ENCODE peak calls at places on chromosomes 3 and 15, in ten cellular contexts. One of them, this sample, is unnamed.

GRCh38 chr15:91795281-91795680 is 58.2 kb upstream of the SLCO3A1 start:
- DNase-seq in effector memory CD4-positive, alpha-beta T cell: no peak
- DNase-seq in heart right ventricle: no peak
- DNase-seq in adrenal gland: no peak
- DNase-seq in lower lobe of right lung: no peak
- DNase-seq in mesendoderm: no peak
- DNase-seq in OCI-LY7: no peak
- DNase-seq in CD8-positive, alpha-beta memory T cell: no peak
- DNase-seq in body of pancreas: no peak
- DNase-seq in A549: no peak
- DNase-seq in this sample: no peak

GRCh38 chr3:14473411-14473891 is 66.7 kb downstream of the GRIP2 start:
- DNase-seq in lower lobe of right lung: no peak
- DNase-seq in adrenal gland: no peak
- DNase-seq in heart right ventricle: no peak
- DNase-seq in CD8-positive, alpha-beta memory T cell: no peak
- DNase-seq in OCI-LY7: no peak
- DNase-seq in mesendoderm: no peak
- DNase-seq in A549: no peak
- DNase-seq in effector memory CD4-positive, alpha-beta T cell: no peak
- DNase-seq in body of pancreas: no peak
- DNase-seq in this sample: no peak

GRCh38 chr3:109257269-109257668 is 59.0 kb downstream of the DPPA2 start:
- DNase-seq in A549: no peak
- DNase-seq in lower lobe of right lung: no peak
- DNase-seq in CD8-positive, alpha-beta memory T cell: no peak
- DNase-seq in body of pancreas: no peak
- DNase-seq in mesendoderm: no peak
- DNase-seq in OCI-LY7: no peak
- DNase-seq in adrenal gland: no peak
- DNase-seq in effector memory CD4-positive, alpha-beta T cell: no peak
- DNase-seq in heart right ventricle: no peak
- DNase-seq in this sample: no peak

GRCh38 chr15:44780608-44781007 is 44.3 kb downstream of the TRIM69 start:
- DNase-seq in adrenal gland: no peak
- DNase-seq in heart right ventricle: no peak
- DNase-seq in OCI-LY7: no peak
- DNase-seq in lower lobe of right lung: no peak
- DNase-seq in CD8-positive, alpha-beta memory T cell: no peak
- DNase-seq in mesendoderm: no peak
- DNase-seq in A549: no peak
- DNase-seq in effector memory CD4-positive, alpha-beta T cell: no peak
- DNase-seq in body of pancreas: no peak
- DNase-seq in this sample: no peak

GRCh38 chr3:99651561-99651960 is 13.2 kb downstream of the COL8A1 start:
- DNase-seq in heart right ventricle: no peak
- DNase-seq in OCI-LY7: no peak
- DNase-seq in lower lobe of right lung: no peak
- DNase-seq in mesendoderm: no peak
- DNase-seq in CD8-positive, alpha-beta memory T cell: no peak
- DNase-seq in adrenal gland: peak
- DNase-seq in body of pancreas: no peak
- DNase-seq in effector memory CD4-positive, alpha-beta T cell: no peak
- DNase-seq in A549: no peak
- DNase-seq in this sample: no peak

GRCh38 chr3:129911261-129911861 is 17.9 kb upstream of the TMCC1 start:
- DNase-seq in OCI-LY7: no peak
- DNase-seq in lower lobe of right lung: no peak
- DNase-seq in adrenal gland: no peak
- DNase-seq in body of pancreas: no peak
- DNase-seq in effector memory CD4-positive, alpha-beta T cell: no peak
- DNase-seq in A549: no peak
- DNase-seq in mesendoderm: no peak
- DNase-seq in heart right ventricle: no peak
- DNase-seq in CD8-positive, alpha-beta memory T cell: no peak
- DNase-seq in this sample: no peak

GRCh38 chr15:100733786-100734185 is 131.4 kb downstream of the ASB7 start:
- DNase-seq in mesendoderm: no peak
- DNase-seq in OCI-LY7: no peak
- DNase-seq in effector memory CD4-positive, alpha-beta T cell: no peak
- DNase-seq in heart right ventricle: no peak
- DNase-seq in adrenal gland: no peak
- DNase-seq in CD8-positive, alpha-beta memory T cell: no peak
- DNase-seq in lower lobe of right lung: no peak
- DNase-seq in body of pancreas: no peak
- DNase-seq in A549: no peak
- DNase-seq in this sample: no peak

GRCh38 chr3:137035631-137036030 is 77.8 kb downstream of the IL20RB start:
- DNase-seq in mesendoderm: peak
- DNase-seq in heart right ventricle: no peak
- DNase-seq in effector memory CD4-positive, alpha-beta T cell: no peak
- DNase-seq in body of pancreas: no peak
- DNase-seq in A549: peak
- DNase-seq in CD8-positive, alpha-beta memory T cell: no peak
- DNase-seq in lower lobe of right lung: no peak
- DNase-seq in OCI-LY7: peak
- DNase-seq in adrenal gland: no peak
- DNase-seq in this sample: no peak

GRCh38 chr3:50657816-50658215 is 16.9 kb upstream of the DOCK3 start:
- DNase-seq in A549: no peak
- DNase-seq in heart right ventricle: no peak
- DNase-seq in body of pancreas: peak
- DNase-seq in adrenal gland: no peak
- DNase-seq in effector memory CD4-positive, alpha-beta T cell: no peak
- DNase-seq in lower lobe of right lung: no peak
- DNase-seq in OCI-LY7: no peak
- DNase-seq in mesendoderm: no peak
- DNase-seq in CD8-positive, alpha-beta memory T cell: no peak
- DNase-seq in this sample: no peak

GRCh38 chr3:136889947-136890346 is 27.9 kb downstream of the NCK1 start:
- DNase-seq in effector memory CD4-positive, alpha-beta T cell: no peak
- DNase-seq in lower lobe of right lung: no peak
- DNase-seq in CD8-positive, alpha-beta memory T cell: no peak
- DNase-seq in OCI-LY7: no peak
- DNase-seq in adrenal gland: no peak
- DNase-seq in heart right ventricle: no peak
- DNase-seq in body of pancreas: no peak
- DNase-seq in mesendoderm: no peak
- DNase-seq in A549: no peak
- DNase-seq in this sample: no peak

GRCh38 chr15:58724471-58724870 is 25.0 kb downstream of the ADAM10 start:
- DNase-seq in heart right ventricle: no peak
- DNase-seq in adrenal gland: no peak
- DNase-seq in lower lobe of right lung: no peak
- DNase-seq in A549: no peak
- DNase-seq in body of pancreas: no peak
- DNase-seq in CD8-positive, alpha-beta memory T cell: no peak
- DNase-seq in mesendoderm: no peak
- DNase-seq in OCI-LY7: peak
- DNase-seq in effector memory CD4-positive, alpha-beta T cell: no peak
- DNase-seq in this sample: no peak

GRCh38 chr15:57554063-57554820 is 37.5 kb upstream of the MYZAP start:
- DNase-seq in mesendoderm: peak
- DNase-seq in heart right ventricle: no peak
- DNase-seq in OCI-LY7: no peak
- DNase-seq in A549: no peak
- DNase-seq in effector memory CD4-positive, alpha-beta T cell: no peak
- DNase-seq in body of pancreas: no peak
- DNase-seq in CD8-positive, alpha-beta memory T cell: no peak
- DNase-seq in adrenal gland: peak
- DNase-seq in lower lobe of right lung: no peak
- DNase-seq in this sample: no peak

GRCh38 chr15:75594276-75594675 is 15.2 kb upstream of the PTPN9 start:
- DNase-seq in CD8-positive, alpha-beta memory T cell: no peak
- DNase-seq in effector memory CD4-positive, alpha-beta T cell: no peak
- DNase-seq in adrenal gland: no peak
- DNase-seq in OCI-LY7: no peak
- DNase-seq in body of pancreas: no peak
- DNase-seq in A549: no peak
- DNase-seq in heart right ventricle: no peak
- DNase-seq in mesendoderm: no peak
- DNase-seq in lower lobe of right lung: no peak
- DNase-seq in this sample: no peak

GRCh38 chr3:123657578-123657977 is 72.7 kb upstream of the HACD2 start:
- DNase-seq in adrenal gland: peak
- DNase-seq in lower lobe of right lung: no peak
- DNase-seq in OCI-LY7: no peak
- DNase-seq in A549: no peak
- DNase-seq in mesendoderm: no peak
- DNase-seq in body of pancreas: no peak
- DNase-seq in CD8-positive, alpha-beta memory T cell: no peak
- DNase-seq in effector memory CD4-positive, alpha-beta T cell: no peak
- DNase-seq in heart right ventricle: no peak
- DNase-seq in this sample: no peak
- H3K27ac ChIP-seq in adrenal gland: no peak
- H3K27ac ChIP-seq in lower lobe of right lung: peak
- H3K27ac ChIP-seq in OCI-LY7: no peak
- H3K27ac ChIP-seq in A549: no peak
- H3K27ac ChIP-seq in mesendoderm: no peak
- H3K27ac ChIP-seq in body of pancreas: no peak
- H3K27ac ChIP-seq in CD8-positive, alpha-beta memory T cell: no peak
- H3K27ac ChIP-seq in effector memory CD4-positive, alpha-beta T cell: no peak
- H3K27ac ChIP-seq in heart right ventricle: peak
- H3K27ac ChIP-seq in this sample: no peak

GRCh38 chr3:73470851-73471250 is 153.9 kb downstream of the PDZRN3 start:
- DNase-seq in heart right ventricle: no peak
- DNase-seq in effector memory CD4-positive, alpha-beta T cell: no peak
- DNase-seq in mesendoderm: no peak
- DNase-seq in lower lobe of right lung: no peak
- DNase-seq in OCI-LY7: no peak
- DNase-seq in adrenal gland: no peak
- DNase-seq in body of pancreas: no peak
- DNase-seq in CD8-positive, alpha-beta memory T cell: no peak
- DNase-seq in A549: no peak
- DNase-seq in this sample: no peak
- H3K27ac ChIP-seq in heart right ventricle: no peak
- H3K27ac ChIP-seq in effector memory CD4-positive, alpha-beta T cell: no peak
- H3K27ac ChIP-seq in mesendoderm: no peak
- H3K27ac ChIP-seq in lower lobe of right lung: no peak
- H3K27ac ChIP-seq in OCI-LY7: no peak
- H3K27ac ChIP-seq in adrenal gland: no peak
- H3K27ac ChIP-seq in body of pancreas: no peak
- H3K27ac ChIP-seq in CD8-positive, alpha-beta memory T cell: no peak
- H3K27ac ChIP-seq in A549: no peak
- H3K27ac ChIP-seq in this sample: no peak

GRCh38 chr15:24924153-24924552 is 30.6 kb upstream of the SNRPN start:
- DNase-seq in OCI-LY7: no peak
- DNase-seq in body of pancreas: no peak
- DNase-seq in effector memory CD4-positive, alpha-beta T cell: no peak
- DNase-seq in lower lobe of right lung: no peak
- DNase-seq in adrenal gland: no peak
- DNase-seq in mesendoderm: peak
- DNase-seq in CD8-positive, alpha-beta memory T cell: no peak
- DNase-seq in A549: no peak
- DNase-seq in heart right ventricle: no peak
- DNase-seq in this sample: no peak

GRCh38 chr15:24919446-24919845 is 35.3 kb upstream of the SNRPN start:
- DNase-seq in adrenal gland: no peak
- DNase-seq in A549: no peak
- DNase-seq in heart right ventricle: no peak
- DNase-seq in OCI-LY7: no peak
- DNase-seq in CD8-positive, alpha-beta memory T cell: no peak
- DNase-seq in lower lobe of right lung: no peak
- DNase-seq in body of pancreas: no peak
- DNase-seq in effector memory CD4-positive, alpha-beta T cell: no peak
- DNase-seq in mesendoderm: peak
- DNase-seq in this sample: no peak

DNA sequence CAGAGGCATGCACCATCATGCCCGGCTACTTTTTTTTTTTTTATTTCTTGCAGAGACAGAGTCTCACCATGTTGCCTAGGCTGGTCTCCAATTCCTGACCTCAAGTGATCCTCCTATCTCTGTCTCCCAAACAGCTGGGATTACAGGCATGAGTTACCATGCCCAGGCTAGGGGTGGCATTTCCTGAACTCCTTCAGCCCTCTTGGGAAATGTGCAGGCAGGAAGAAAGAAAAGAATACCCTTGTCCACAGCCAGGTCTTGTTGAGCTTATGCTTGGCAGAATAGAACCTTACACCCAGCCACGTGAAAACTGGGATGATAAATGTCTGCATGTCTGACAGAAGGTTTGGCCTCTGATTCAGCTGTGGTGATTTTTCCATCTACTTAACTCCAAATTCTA is 30.2 kb upstream of the SNRPN start:
- DNase-seq in CD8-positive, alpha-beta memory T cell: no peak
- DNase-seq in body of pancreas: no peak
- DNase-seq in OCI-LY7: no peak
- DNase-seq in adrenal gland: no peak
- DNase-seq in lower lobe of right lung: no peak
- DNase-seq in mesendoderm: peak
- DNase-seq in A549: no peak
- DNase-seq in heart right ventricle: no peak
- DNase-seq in effector memory CD4-positive, alpha-beta T cell: no peak
- DNase-seq in this sample: no peak
- H3K27ac ChIP-seq in CD8-positive, alpha-beta memory T cell: no peak
- H3K27ac ChIP-seq in body of pancreas: no peak
- H3K27ac ChIP-seq in OCI-LY7: no peak
- H3K27ac ChIP-seq in adrenal gland: no peak
- H3K27ac ChIP-seq in lower lobe of right lung: no peak
- H3K27ac ChIP-seq in mesendoderm: no peak
- H3K27ac ChIP-seq in A549: no peak
- H3K27ac ChIP-seq in heart right ventricle: peak
- H3K27ac ChIP-seq in effector memory CD4-positive, alpha-beta T cell: no peak
- H3K27ac ChIP-seq in this sample: no peak

GRCh38 chr3:42067324-42067723 is 23.8 kb upstream of the TRAK1 start:
- DNase-seq in adrenal gland: no peak
- DNase-seq in mesendoderm: no peak
- DNase-seq in lower lobe of right lung: no peak
- DNase-seq in effector memory CD4-positive, alpha-beta T cell: no peak
- DNase-seq in body of pancreas: no peak
- DNase-seq in OCI-LY7: peak
- DNase-seq in CD8-positive, alpha-beta memory T cell: no peak
- DNase-seq in heart right ventricle: no peak
- DNase-seq in A549: no peak
- DNase-seq in this sample: no peak

GRCh38 chr3:42070089-42070885 is 20.9 kb upstream of the TRAK1 start:
- DNase-seq in body of pancreas: no peak
- DNase-seq in CD8-positive, alpha-beta memory T cell: no peak
- DNase-seq in effector memory CD4-positive, alpha-beta T cell: no peak
- DNase-seq in lower lobe of right lung: no peak
- DNase-seq in A549: no peak
- DNase-seq in heart right ventricle: no peak
- DNase-seq in adrenal gland: no peak
- DNase-seq in mesendoderm: no peak
- DNase-seq in OCI-LY7: no peak
- DNase-seq in this sample: no peak

GRCh38 chr3:42071720-42072582 is 19.2 kb upstream of the TRAK1 start:
- DNase-seq in mesendoderm: peak
- DNase-seq in adrenal gland: peak
- DNase-seq in A549: peak
- DNase-seq in effector memory CD4-positive, alpha-beta T cell: no peak
- DNase-seq in heart right ventricle: peak
- DNase-seq in OCI-LY7: peak
- DNase-seq in CD8-positive, alpha-beta memory T cell: no peak
- DNase-seq in body of pancreas: peak
- DNase-seq in lower lobe of right lung: peak
- DNase-seq in this sample: peak

GRCh38 chr3:42066516-42067181 is 24.5 kb upstream of the TRAK1 start:
- DNase-seq in OCI-LY7: peak
- DNase-seq in A549: no peak
- DNase-seq in adrenal gland: no peak
- DNase-seq in heart right ventricle: no peak
- DNase-seq in lower lobe of right lung: no peak
- DNase-seq in effector memory CD4-positive, alpha-beta T cell: no peak
- DNase-seq in CD8-positive, alpha-beta memory T cell: no peak
- DNase-seq in mesendoderm: peak
- DNase-seq in body of pancreas: no peak
- DNase-seq in this sample: no peak

GRCh38 chr3:42068303-42069088 is 22.7 kb upstream of the TRAK1 start:
- DNase-seq in heart right ventricle: no peak
- DNase-seq in effector memory CD4-positive, alpha-beta T cell: no peak
- DNase-seq in OCI-LY7: no peak
- DNase-seq in body of pancreas: no peak
- DNase-seq in CD8-positive, alpha-beta memory T cell: no peak
- DNase-seq in A549: no peak
- DNase-seq in lower lobe of right lung: no peak
- DNase-seq in adrenal gland: no peak
- DNase-seq in mesendoderm: no peak
- DNase-seq in this sample: no peak
- H3K27ac ChIP-seq in heart right ventricle: peak
- H3K27ac ChIP-seq in effector memory CD4-positive, alpha-beta T cell: no peak
- H3K27ac ChIP-seq in OCI-LY7: peak
- H3K27ac ChIP-seq in body of pancreas: no peak
- H3K27ac ChIP-seq in CD8-positive, alpha-beta memory T cell: no peak
- H3K27ac ChIP-seq in A549: no peak
- H3K27ac ChIP-seq in lower lobe of right lung: peak
- H3K27ac ChIP-seq in adrenal gland: no peak
- H3K27ac ChIP-seq in mesendoderm: no peak
- H3K27ac ChIP-seq in this sample: no peak

This sample was measured in substantia nigra.